ENCODE peak calls at places on chromosomes 16 and 17, in six cellular contexts. X, V, R, K, D and C are unnamed samples.

GRCh38 chr17:45262516-45263476 is 902 bp upstream of the SPATA32 start:
- DNase-seq in X (no peak), V (no peak), R (no peak), K (no peak), D (no peak), C (no peak)

GRCh38 chr17:260031-260791 is 78.8 kb upstream of the DOC2B start:
- DNase-seq in X (no peak), V (peak; percentile 16), R (no peak), K (peak; percentile 19), D (no peak), C (no peak)

GRCh38 chr17:17737938-17738894 is 57.0 kb downstream of the RAI1 start:
- DNase-seq in X (no peak), V (no peak), R (no peak), K (peak; percentile 74), D (peak; percentile 48), C (no peak)

GRCh38 chr17:74339537-74340195 is 13.6 kb downstream of the KIF19 start:
- DNase-seq in X (no peak), V (no peak), R (no peak), K (no peak), D (no peak), C (no peak)

GRCh38 chr17:9470171-9470570 is 105.4 kb downstream of the STX8 start:
- DNase-seq in X (no peak), V (no peak), R (no peak), K (no peak), D (no peak), C (peak; percentile 88)

GRCh38 chr17:59752446-59752845 is 45.0 kb downstream of the VMP1 start:
- DNase-seq in X (no peak), V (no peak), R (no peak), K (no peak), D (no peak), C (no peak)

GRCh38 chr17:75980188-75981018 is 1.4 kb downstream of the TEN1 start:
- DNase-seq in X (no peak), V (no peak), R (no peak), K (no peak), D (peak; percentile 29), C (no peak)

GRCh38 chr16:69412287-69412686 is 12.1 kb upstream of the CYB5B start:
- DNase-seq in X (no peak), V (no peak), R (no peak), K (no peak), D (no peak), C (no peak)

GRCh38 chr17:31902693-31903092 is 1.2 kb upstream of the UTP6 start:
- DNase-seq in X (no peak), V (no peak), R (no peak), K (no peak), D (no peak), C (no peak)

GRCh38 chr17:35192708-35193107 is 1.5 kb downstream of the SLC35G3 start:
- DNase-seq in X (no peak), V (no peak), R (no peak), K (no peak), D (no peak), C (no peak)

GRCh38 chr16:61295311-61295710 is 740.9 kb downstream of the CDH8 start:
- DNase-seq in X (no peak), V (no peak), R (no peak), K (no peak), D (no peak), C (no peak)

GRCh38 chr17:16975266-16975651 is 3.3 kb upstream of the TNFRSF13B start:
- DNase-seq in X (no peak), V (no peak), R (no peak), K (no peak), D (no peak), C (no peak)

GRCh38 chr17:50081757-50082156 is 13.4 kb upstream of the PDK2 start:
- DNase-seq in X (no peak), V (no peak), R (no peak), K (no peak), D (no peak), C (no peak)

GRCh38 chr17:47324224-47325020 is 667 bp downstream of the EFCAB13 start:
- DNase-seq in X (no peak), V (no peak), R (peak; percentile 25), K (peak; percentile 63), D (peak; percentile 41), C (no peak)

GRCh38 chr16:84540194-84540593 is 35.7 kb upstream of the MEAK7 start:
- DNase-seq in X (no peak), V (no peak), R (no peak), K (no peak), D (no peak), C (no peak)

GRCh38 chr16:70688266-70688742 is 2.5 kb upstream of the MTSS2 start:
- DNase-seq in X (no peak), V (peak; percentile 76), R (no peak), K (peak; percentile 57), D (no peak), C (peak; percentile 43)

GRCh38 chr17:15414502-15415348 is 52.7 kb downstream of the CDRT4 start:
- DNase-seq in X (no peak), V (no peak), R (no peak), K (no peak), D (no peak), C (no peak)

GRCh38 chr17:73203788-73204479 is 11.1 kb downstream of the COG1 start:
- DNase-seq in X (no peak), V (no peak), R (no peak), K (no peak), D (no peak), C (no peak)

GRCh38 chr16:88459366-88460055 is 6.4 kb downstream of the ZFPM1 start:
- DNase-seq in X (no peak), V (no peak), R (no peak), K (no peak), D (no peak), C (no peak)

GRCh38 chr17:76623271-76624146 is 20.0 kb downstream of the ST6GALNAC1 start:
- DNase-seq in X (peak; percentile 20), V (peak; percentile 68), R (peak; percentile 80), K (peak; percentile 80), D (peak; percentile 78), C (peak; percentile 74)

GRCh38 chr16:66473654-66474519 is 46.8 kb downstream of the BEAN1 start:
- DNase-seq in X (no peak), V (no peak), R (no peak), K (no peak), D (no peak), C (no peak)

GRCh38 chr16:79288046-79288445 is 312.5 kb downstream of the MAF start:
- DNase-seq in X (no peak), V (no peak), R (no peak), K (no peak), D (no peak), C (no peak)

GRCh38 chr16:56658476-56658875 is 717 bp downstream of the MT1F start:
- DNase-seq in X (no peak), V (no peak), R (no peak), K (no peak), D (no peak), C (no peak)

GRCh38 chr16:49644143-49644460 is 211.8 kb downstream of the ZNF423 start:
- DNase-seq in X (no peak), V (no peak), R (no peak), K (no peak), D (no peak), C (peak; percentile 60)

DNA sequence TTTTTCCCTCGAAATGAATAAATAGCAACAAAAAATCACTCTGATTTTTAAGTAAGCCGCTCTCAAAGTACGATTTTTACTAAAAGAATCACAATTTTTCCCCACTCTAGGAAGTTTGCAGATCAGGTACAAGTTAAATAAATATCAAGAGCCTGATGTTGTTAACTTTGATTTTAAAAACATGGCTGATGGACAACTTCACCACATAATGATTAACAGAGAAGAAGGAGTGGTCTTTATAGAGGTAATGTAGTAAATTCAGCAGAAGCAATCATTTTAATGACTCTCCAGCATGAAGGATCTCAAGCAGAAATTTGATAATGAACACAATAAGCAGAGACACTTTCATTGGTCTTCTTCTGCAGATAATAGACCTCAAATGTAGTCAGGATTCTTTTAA is 262.4 kb downstream of the CNTNAP4 start:
- DNase-seq in X (no peak), V (no peak), R (no peak), K (no peak), D (no peak), C (no peak)
- H3K27me3 ChIP-seq in X (no peaks in the 10 kb centered on the region), V (no peaks in the 10 kb centered on the region), R (no peaks in the 10 kb centered on the region), K (no peaks in the 10 kb centered on the region), D (no peaks in the 10 kb centered on the region), C (peaks cover 18% of the 10 kb centered on the region)

DNA sequence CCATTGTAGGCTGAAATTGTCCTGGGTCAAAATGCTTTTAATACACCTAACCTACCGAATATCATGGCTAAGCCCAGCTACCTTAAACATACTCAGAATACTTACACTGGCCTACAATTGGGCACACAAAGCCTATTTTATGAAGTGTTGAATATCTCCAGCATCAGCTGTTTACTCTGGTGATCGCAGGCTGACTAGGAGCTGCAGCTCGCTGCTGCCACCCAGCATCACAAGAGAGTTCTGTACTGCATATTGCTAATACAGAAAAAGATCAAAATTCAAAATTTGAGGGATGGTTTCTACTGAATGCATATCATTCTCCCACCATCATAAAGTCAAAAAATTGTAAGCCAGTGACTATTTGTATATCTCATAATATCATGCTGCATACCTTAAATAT is 55.3 kb downstream of the ULK2 start:
- DNase-seq in X (no peak), V (no peak), R (no peak), K (no peak), D (no peak), C (peak; percentile 18)
- TF ChIP-seq CTCF in X (no peak), V (peak; percentile 43), R (peak; percentile 27), K (no peak), D (no peak), C (peak; percentile 42)

GRCh38 chr17:6306820-6307219 is 128.1 kb downstream of the AIPL1 start:
- DNase-seq in X (no peak), V (no peak), R (no peak), K (no peak), D (no peak), C (no peak)
- H3K27me3 ChIP-seq in X (no peaks in the 10 kb centered on the region), V (peaks cover 10% of the 10 kb centered on the region), R (no peaks in the 10 kb centered on the region), K (peaks cover 55% of the 10 kb centered on the region), D (no peaks in the 10 kb centered on the region), C (peaks cover 71% of the 10 kb centered on the region)

GRCh38 chr17:81470270-81470943 is 42.2 kb downstream of the ACTG1 start:
- DNase-seq in X (no peak), V (no peak), R (no peak), K (no peak), D (no peak), C (no peak)

GRCh38 chr17:81473019-81473418 is 39.6 kb downstream of the ACTG1 start:
- DNase-seq in X (no peak), V (no peak), R (no peak), K (peak; percentile 47), D (peak; percentile 70), C (no peak)

GRCh38 chr17:81470944-81471803 is 41.4 kb downstream of the ACTG1 start:
- DNase-seq in X (no peak), V (no peak), R (no peak), K (no peak), D (no peak), C (no peak)

GRCh38 chr17:81469266-81469665 is 43.3 kb downstream of the ACTG1 start:
- DNase-seq in X (no peak), V (no peak), R (no peak), K (no peak), D (no peak), C (no peak)

DNA sequence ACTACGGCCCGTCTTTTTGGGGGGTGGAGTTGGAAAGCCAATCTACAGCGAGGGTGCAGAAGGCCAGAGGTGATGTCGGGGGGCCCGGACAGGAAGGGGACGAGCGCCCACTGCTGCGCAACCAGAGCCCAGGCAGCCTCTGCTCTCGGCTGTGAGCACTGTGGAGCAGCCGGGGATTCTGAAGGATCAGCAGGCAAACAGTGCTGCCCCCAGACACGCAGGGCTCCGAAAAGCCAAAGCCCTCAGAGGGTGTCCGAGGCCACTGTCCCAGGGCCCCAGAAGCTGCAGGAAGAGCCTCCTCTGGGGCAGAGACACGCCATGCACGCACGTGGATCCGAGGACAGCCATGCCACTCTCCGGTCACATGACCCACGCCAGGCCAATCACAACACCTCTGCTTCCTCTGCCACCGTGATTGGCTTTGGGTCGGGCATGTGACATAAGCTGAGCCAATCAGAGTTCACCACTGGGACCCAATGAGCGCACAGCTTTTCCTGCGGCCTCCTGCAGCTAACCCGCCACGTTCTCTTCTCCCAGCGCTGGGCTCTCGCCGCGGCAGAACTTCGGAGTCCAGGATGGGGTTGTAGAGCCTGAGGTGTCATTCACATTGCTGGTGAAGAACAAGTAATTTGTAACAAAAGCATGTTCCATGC is 40.7 kb downstream of the ACTG1 start:
- DNase-seq in X (no peak), V (peak; percentile 71), R (peak; percentile 99), K (no peak), D (no peak), C (peak; percentile 98)
- TF ChIP-seq CTCF in X (no peak), V (peak; percentile 40), R (peak; percentile 55), K (no peak), D (no peak), C (peak; percentile 75)